ENCODE peak calls at places on chromosome 14, in eight cellular contexts. I is fibroblast of the aortic adventitia, Q is psoas muscle, K is astrocyte of the cerebellum, X is GM12865, Z is MM.1S, E is endothelial cell of umbilical vein, U is HFFc6. V is an unnamed sample.
A peak's percentile ranks its signal among the peaks of the same experiment; 100 is the strongest.

GRCh38 chr14:95054346-95055280 is 102.7 kb downstream of the DICER1 start:
- DNase-seq in I (no peak), Q (no peak), K (no peak), X (no peak), Z (no peak), E (no peak), U (no peak), V (no peak)

GRCh38 chr14:102655154-102655553 is 62.7 kb downstream of the RCOR1 start:
- DNase-seq in I (peak; percentile 55), Q (no peak), K (peak; percentile 35), X (no peak), Z (no peak), E (peak; percentile 92), U (peak; percentile 31), V (no peak)

GRCh38 chr14:88023658-88024187 is 18.8 kb downstream of the GPR65 start:
- DNase-seq in I (no peak), Q (no peak), K (no peak), X (peak; percentile 5), Z (no peak), E (no peak), U (no peak), V (peak; percentile 7)

GRCh38 chr14:101876539-101876938 is 87.8 kb upstream of the DYNC1H1 start:
- DNase-seq in I (peak; percentile 53), Q (peak; percentile 62), K (no peak), X (peak; percentile 95), Z (peak; percentile 93), E (peak; percentile 99), U (no peak), V (peak; percentile 79)

GRCh38 chr14:94754391-94754942 is 15.4 kb downstream of the GSC start:
- DNase-seq in I (no peak), Q (no peak), K (no peak), X (no peak), Z (no peak), E (no peak), U (no peak), V (no peak)

GRCh38 chr14:34038358-34039057 is 87.6 kb upstream of the EGLN3 start:
- DNase-seq in I (no peak), Q (no peak), K (no peak), X (no peak), Z (no peak), E (no peak), U (no peak), V (no peak)

GRCh38 chr14:106210650-106211049 is 684.3 kb downstream of the TMEM121 start:
- DNase-seq in I (no peak), Q (no peak), K (no peak), X (peak; percentile 8), Z (no peak), E (no peak), U (no peak), V (no peak)

GRCh38 chr14:39558525-39558924 is 126.3 kb upstream of the FBXO33 start:
- DNase-seq in I (no peak), Q (no peak), K (no peak), X (no peak), Z (no peak), E (no peak), U (no peak), V (no peak)

GRCh38 chr14:102907980-102908730 is 14.3 kb upstream of the AMN start:
- DNase-seq in I (no peak), Q (no peak), K (no peak), X (no peak), Z (no peak), E (no peak), U (no peak), V (no peak)

GRCh38 chr14:102471921-102472814 is 37.4 kb downstream of the ANKRD9 start:
- DNase-seq in I (no peak), Q (no peak), K (no peak), X (no peak), Z (no peak), E (no peak), U (no peak), V (no peak)

GRCh38 chr14:62629070-62629580 is 416.1 kb downstream of the KCNH5 start:
- DNase-seq in I (no peak), Q (no peak), K (no peak), X (no peak), Z (no peak), E (no peak), U (no peak), V (no peak)

GRCh38 chr14:72864712-72865365 is 29.1 kb downstream of the DPF3 start:
- DNase-seq in I (peak; percentile 62), Q (no peak), K (no peak), X (no peak), Z (no peak), E (no peak), U (no peak), V (no peak)

GRCh38 chr14:72868500-72868899 is 25.4 kb downstream of the DPF3 start:
- DNase-seq in I (no peak), Q (no peak), K (no peak), X (no peak), Z (no peak), E (no peak), U (no peak), V (no peak)

GRCh38 chr14:72863216-72864006 is 30.5 kb downstream of the DPF3 start:
- DNase-seq in I (no peak), Q (no peak), K (no peak), X (peak; percentile 72), Z (peak; percentile 61), E (no peak), U (no peak), V (peak; percentile 25)
- TF ChIP-seq CTCF in I (no peak), Q (no peak), K (no peak), X (no peak), Z (peak; percentile 17), E (no peak), U (no peak), V (peak; percentile 5)

GRCh38 chr14:49915085-49915484 is 22.2 kb downstream of the ARF6 start:
- DNase-seq in I (no peak), Q (no peak), K (no peak), X (no peak), Z (no peak), E (no peak), U (no peak), V (no peak)
- TF ChIP-seq CTCF in I (no peak), Q (no peak), K (no peak), X (no peak), Z (no peak), E (no peak), U (no peak), V (no peak)

GRCh38 chr14:21748869-21749303 is 75.3 kb upstream of the OR4E1 start:
- DNase-seq in I (peak; percentile 12), Q (no peak), K (peak; percentile 9), X (peak; percentile 52), Z (peak; percentile 69), E (peak; percentile 46), U (no peak), V (peak; percentile 25)
- TF ChIP-seq CTCF in I (peak; percentile 57), Q (no peak), K (peak; percentile 74), X (peak; percentile 72), Z (peak; percentile 64), E (peak; percentile 62), U (peak; percentile 69), V (peak; percentile 80)

GRCh38 chr14:69039287-69039628 is 60.2 kb upstream of the ACTN1 start:
- DNase-seq in I (peak; percentile 53), Q (no peak), K (no peak), X (no peak), Z (no peak), E (peak; percentile 78), U (peak; percentile 75), V (no peak)
- TF ChIP-seq CTCF in I (no peak), Q (no peak), K (no peak), X (no peak), Z (no peak), E (no peak), U (no peak), V (no peak)

GRCh38 chr14:63843796-63844195 is 9.0 kb upstream of the SYNE2 start:
- DNase-seq in I (no peak), Q (no peak), K (no peak), X (no peak), Z (no peak), E (no peak), U (no peak), V (no peak)

GRCh38 chr14:63840981-63841380 is 11.8 kb upstream of the SYNE2 start:
- DNase-seq in I (no peak), Q (peak; percentile 19), K (no peak), X (no peak), Z (no peak), E (no peak), U (no peak), V (no peak)
- TF ChIP-seq CTCF in I (peak; percentile 16), Q (no peak), K (no peak), X (no peak), Z (no peak), E (no peak), U (peak; percentile 50), V (no peak)

DNA sequence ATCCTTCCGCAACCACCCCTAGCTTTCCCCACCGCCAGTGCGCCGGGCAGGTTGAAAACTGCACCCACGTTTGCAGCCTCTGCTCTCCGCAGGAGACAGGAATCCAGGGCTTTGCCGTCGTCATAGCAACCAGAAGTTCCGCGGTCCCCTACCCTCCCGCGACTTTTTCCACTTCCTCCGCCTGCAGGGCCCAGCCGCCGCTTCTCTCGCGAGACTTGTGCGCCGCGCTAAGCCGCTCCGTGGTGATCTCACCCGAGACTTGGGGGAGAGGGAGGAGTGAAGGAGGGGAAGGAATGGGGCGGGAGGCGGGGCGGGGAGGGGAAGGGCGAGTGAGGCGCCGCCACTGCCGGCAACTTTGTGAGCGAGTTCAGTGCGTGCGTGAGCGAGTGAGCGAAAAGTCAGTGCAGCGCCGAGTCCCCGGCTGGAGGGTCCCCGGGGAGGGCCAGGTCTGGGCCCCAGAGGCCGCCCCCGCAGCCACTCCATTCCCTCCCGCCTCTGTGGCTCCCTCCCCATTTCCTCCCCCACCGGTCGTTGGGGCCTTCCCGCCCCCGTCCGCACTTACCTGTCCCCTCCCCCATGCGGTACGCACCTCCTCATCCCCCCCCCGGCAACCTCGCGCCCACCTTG is 413.0 kb downstream of the PCNX1 start:
- DNase-seq in I (peak; percentile 99), Q (peak; percentile 96), K (peak; percentile 97), X (peak; percentile 100), Z (peak; percentile 97), E (peak; percentile 99), U (peak; percentile 99), V (peak; percentile 96)
- TF ChIP-seq CTCF in I (peak; percentile 9), Q (no peak), K (no peak), X (no peak), Z (no peak), E (no peak), U (no peak), V (no peak)

GRCh38 chr14:92459479-92460421 is 53.8 kb upstream of the RIN3 start:
- DNase-seq in I (no peak), Q (no peak), K (no peak), X (no peak), Z (no peak), E (peak; percentile 76), U (no peak), V (no peak)
- TF ChIP-seq CTCF in I (peak; percentile 17), Q (no peak), K (no peak), X (no peak), Z (no peak), E (no peak), U (peak; percentile 61), V (no peak)